ENCODE peak calls at places on chromosomes 5 and 9, in seven cellular contexts. C, W, G, M, J, S and K are unnamed samples.

GRCh38 chr9:132597073-132597775 is 14.8 kb downstream of the BARHL1 start:
- DNase-seq in M (no peak), J (no peak), C (no peak), G (peak), S (no peak), W (peak), K (no peak)

GRCh38 chr5:125410501-125411162 is 664.2 kb upstream of the ZNF608 start:
- DNase-seq in M (no peak), C (peak), S (no peak), J (peak), W (no peak), G (peak), K (no peak)

GRCh38 chr9:82332018-82332773 is 343.6 kb downstream of the SPATA31D1 start:
- DNase-seq in G (peak), W (no peak), M (no peak), S (no peak), C (peak), J (peak), K (no peak)

GRCh38 chr5:133400120-133400519 is 212.2 kb downstream of the FSTL4 start:
- DNase-seq in J (no peak), C (no peak), G (no peak), S (no peak), M (no peak), W (no peak), K (no peak)

GRCh38 chr9:97737429-97737828 is 40.3 kb upstream of the XPA start:
- DNase-seq in W (no peak), G (peak), J (no peak), S (no peak), M (no peak), C (peak), K (no peak)

GRCh38 chr9:125674981-125675973 is 31.7 kb downstream of the MAPKAP1 start:
- DNase-seq in W (no peak), M (no peak), S (no peak), J (peak), C (peak), G (peak), K (no peak)

GRCh38 chr5:16934123-16934522 is 2.0 kb downstream of the MYO10 start:
- DNase-seq in C (peak), M (peak), S (no peak), W (peak), G (peak), J (peak), K (peak)

GRCh38 chr5:14039063-14039462 is 94.6 kb upstream of the DNAH5 start:
- DNase-seq in S (no peak), W (no peak), M (no peak), J (no peak), G (peak), C (peak), K (no peak)

GRCh38 chr5:134958755-134959154 is 9.0 kb upstream of the CATSPER3 start:
- DNase-seq in G (no peak), C (no peak), W (no peak), M (no peak), J (no peak), S (no peak), K (no peak)

GRCh38 chr9:77156646-77157371 is 20.5 kb upstream of the VPS13A start:
- DNase-seq in M (no peak), S (no peak), G (no peak), J (no peak), C (no peak), W (no peak), K (no peak)

GRCh38 chr5:57932761-57933160 is 450.1 kb upstream of the ACTBL2 start:
- DNase-seq in C (no peak), S (no peak), M (no peak), J (no peak), W (no peak), G (no peak), K (no peak)

GRCh38 chr9:121819511-121820231 is 168.2 kb downstream of the DAB2IP start:
- DNase-seq in S (no peak), G (peak), J (peak), C (no peak), W (no peak), M (peak), K (no peak)

GRCh38 chr5:132386644-132387286 is 17.3 kb downstream of the SLC22A5 start:
- DNase-seq in C (peak), S (peak), J (peak), M (peak), G (peak), W (peak), K (peak)

GRCh38 chr5:41256400-41256799 is 43.1 kb upstream of the C6 start:
- DNase-seq in G (peak), S (no peak), J (no peak), C (peak), W (no peak), M (no peak), K (no peak)

GRCh38 chr5:72063219-72063819 is 44.0 kb upstream of the MAP1B start:
- DNase-seq in W (no peak), C (peak), S (peak), M (peak), J (no peak), G (peak), K (no peak)

GRCh38 chr9:19149230-19149629 is 21.9 kb upstream of the PLIN2 start:
- DNase-seq in M (no peak), G (peak), J (peak), W (no peak), S (no peak), C (no peak), K (no peak)

DNA sequence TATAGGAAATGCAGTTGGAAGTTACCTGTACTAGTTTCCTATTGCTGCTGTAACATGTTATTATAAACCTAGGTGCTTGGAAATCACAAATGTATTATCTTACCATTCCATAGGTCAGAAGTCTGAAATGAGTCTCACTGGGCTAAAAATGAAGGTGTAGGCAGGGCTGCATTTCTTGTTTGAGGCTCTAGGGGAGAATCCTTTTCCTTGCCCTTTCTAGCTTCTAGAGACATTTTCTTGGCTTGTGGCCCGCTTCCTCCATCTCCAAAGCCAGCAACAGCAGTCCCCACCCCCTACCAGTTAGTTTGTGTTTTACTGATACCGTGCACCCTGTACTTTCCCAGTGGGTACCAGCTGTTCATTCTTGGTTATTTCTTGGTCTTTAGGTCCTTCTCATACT is 153.3 kb downstream of the SLF1 start:
- DNase-seq in W (no peak), M (no peak), S (no peak), C (no peak), J (no peak), G (no peak), K (no peak)
- TF ChIP-seq CTCF in W (no peak), M (no peak), S (no peak), C (no peak), J (no peak), G (no peak), K (no peak)

GRCh38 chr5:141430332-141431113 is at the start of gene PCDHGA12:
- DNase-seq in C (no peak), W (peak), S (peak), G (peak), M (no peak), J (peak), K (no peak)
- TF ChIP-seq CTCF in C (no peak), W (no peak), S (peak), G (peak), M (no peak), J (peak), K (no peak)

DNA sequence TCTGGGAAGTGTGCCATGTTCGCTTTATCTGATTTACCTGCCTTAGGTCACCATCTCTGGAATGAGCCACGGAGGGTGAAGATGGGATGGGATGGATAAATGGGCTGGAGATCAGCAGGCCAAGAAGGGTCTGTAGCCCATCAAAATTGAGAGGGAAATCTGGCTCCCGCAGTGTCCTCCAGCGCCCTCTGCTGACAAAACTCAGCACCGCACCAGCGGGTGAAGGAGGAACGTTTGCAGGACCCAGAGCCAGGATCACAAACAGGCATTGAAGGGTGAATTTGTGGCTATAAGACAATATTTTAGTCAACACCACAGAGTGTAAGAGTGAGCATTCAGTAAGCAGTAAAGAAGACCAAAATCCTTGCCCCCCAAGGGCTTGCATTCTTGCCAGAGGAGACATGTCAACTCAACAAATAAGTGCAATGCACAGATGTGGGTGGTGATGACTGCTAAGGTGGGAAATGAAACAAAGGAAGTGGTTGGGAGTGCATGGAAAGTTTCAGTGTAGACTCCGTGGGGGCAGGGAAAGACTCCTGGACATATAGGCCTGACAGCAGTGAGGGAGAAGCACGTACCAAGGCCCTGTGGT is 124.4 kb downstream of the TENT4A start:
- DNase-seq in M (peak), G (peak), C (peak), J (no peak), S (no peak), W (peak), K (no peak)
- TF ChIP-seq CTCF in M (peak), G (peak), C (peak), J (peak), S (peak), W (peak), K (peak)

GRCh38 chr5:172622091-172623046 is 18.7 kb upstream of the NEURL1B start:
- DNase-seq in G (no peak), W (no peak), M (no peak), S (no peak), C (no peak), J (no peak), K (no peak)
- TF ChIP-seq CTCF in G (no peak), W (no peak), M (no peak), S (no peak), C (no peak), J (no peak), K (peak)

GRCh38 chr9:137070906-137071275 is 534 bp upstream of the SAPCD2 start:
- DNase-seq in J (no peak), S (no peak), C (no peak), M (peak), G (no peak), W (no peak), K (no peak)
- TF ChIP-seq CTCF in J (no peak), S (no peak), C (no peak), M (peak), G (no peak), W (no peak), K (peak)

DNA sequence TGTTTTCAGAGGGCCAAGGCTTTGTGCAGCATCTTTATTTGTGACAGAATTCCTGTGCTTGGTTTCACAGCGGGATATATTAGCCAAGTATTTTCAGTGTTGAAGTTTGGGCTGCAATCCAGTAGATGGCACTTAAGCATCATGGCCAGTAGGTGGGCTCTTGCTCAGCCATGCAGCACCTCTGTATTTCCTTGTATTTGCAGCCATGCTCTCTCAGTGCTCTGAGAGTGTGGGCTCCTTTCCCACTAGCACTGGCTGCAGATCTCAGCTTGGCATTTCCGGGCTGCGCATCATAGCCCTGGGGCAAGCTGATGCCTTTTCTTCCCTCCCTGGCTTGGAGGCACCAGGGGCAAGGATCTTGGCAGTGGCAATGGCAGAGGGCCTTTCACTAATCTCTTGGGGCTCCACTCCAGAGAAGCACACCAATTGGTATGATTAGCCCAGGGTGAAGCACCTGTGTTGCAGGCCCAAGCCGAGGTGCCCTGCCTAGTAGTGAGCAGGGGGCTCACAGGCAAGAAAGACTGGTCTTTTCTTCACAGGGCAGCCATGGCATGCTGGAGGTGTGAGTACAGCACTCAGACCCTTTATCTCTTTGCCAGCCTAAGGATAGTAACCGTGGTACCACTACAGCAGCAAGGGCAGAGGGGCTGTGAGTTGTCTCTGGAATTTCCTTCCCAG is 48.3 kb downstream of the SLCO6A1 start:
- DNase-seq in G (peak), S (peak), M (no peak), W (peak), J (no peak), C (peak), K (no peak)
- TF ChIP-seq CTCF in G (no peak), S (peak), M (no peak), W (no peak), J (no peak), C (peak), K (peak)

DNA sequence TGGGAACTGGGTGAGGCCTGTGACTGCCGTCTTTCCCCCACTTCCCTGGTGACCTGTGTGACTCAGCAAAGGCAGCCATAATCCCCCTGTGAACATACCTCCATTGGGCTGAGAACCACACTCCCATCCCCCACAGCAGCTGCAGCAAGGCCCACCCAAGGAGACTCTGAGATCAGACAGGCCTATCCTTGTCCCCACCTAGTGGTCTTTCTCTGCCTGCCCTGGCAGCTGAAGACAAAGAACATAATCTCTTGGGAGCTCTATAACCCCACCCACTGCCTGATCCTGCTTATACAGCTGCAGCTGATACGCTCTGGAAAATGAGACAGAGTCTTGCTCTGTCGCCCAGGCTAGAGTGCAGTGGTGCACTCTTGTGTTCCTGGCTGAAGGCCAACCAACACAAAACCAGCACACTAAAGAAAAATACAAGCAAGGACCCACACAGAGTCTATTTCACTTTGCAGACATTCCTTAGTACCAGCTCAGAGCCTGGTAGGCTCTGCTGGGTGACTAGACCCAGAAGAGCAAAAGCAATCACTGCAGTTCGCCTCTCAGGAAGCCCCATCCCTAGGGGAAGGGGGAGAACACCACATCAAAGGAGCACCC is 106.7 kb downstream of the MCTP1 start:
- DNase-seq in G (peak), C (peak), M (peak), W (no peak), J (peak), S (no peak), K (no peak)
- TF ChIP-seq CTCF in G (no peak), C (peak), M (peak), W (no peak), J (no peak), S (no peak), K (peak)

DNA sequence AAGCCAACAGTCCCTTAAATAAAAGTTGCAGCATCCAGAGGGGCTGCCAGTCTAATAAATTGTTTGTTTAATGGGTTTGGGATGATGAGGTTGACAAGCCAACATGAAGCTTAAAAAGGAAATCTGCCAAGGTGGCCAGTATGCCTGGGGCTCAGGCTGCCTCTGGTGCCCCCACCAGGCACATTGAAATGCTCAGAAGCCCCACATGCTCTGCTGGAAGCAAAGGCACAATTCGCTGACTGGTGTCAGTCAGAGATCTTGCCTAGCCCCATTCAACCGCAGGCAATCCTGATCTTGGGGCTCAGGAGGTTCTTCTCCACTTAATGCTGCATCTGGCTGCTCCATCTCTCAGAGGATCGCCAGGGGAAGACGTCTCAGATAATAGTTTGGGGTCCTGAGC is 44.2 kb upstream of the TCERG1 start:
- DNase-seq in C (no peak), G (no peak), M (no peak), S (no peak), J (no peak), W (no peak), K (no peak)
- TF ChIP-seq CTCF in C (peak), G (no peak), M (no peak), S (no peak), J (no peak), W (no peak), K (no peak)

GRCh38 chr5:126998895-126999570 is 31.3 kb downstream of the MARCHF3 start:
- DNase-seq in M (no peak), G (no peak), S (no peak), J (no peak), W (no peak), C (no peak), K (no peak)

GRCh38 chr5:126995689-126996088 is 34.7 kb downstream of the MARCHF3 start:
- DNase-seq in G (no peak), W (no peak), C (no peak), J (no peak), S (no peak), M (no peak), K (no peak)

GRCh38 chr5:127001621-127002296 is 28.6 kb downstream of the MARCHF3 start:
- DNase-seq in W (no peak), C (peak), S (no peak), M (no peak), J (peak), G (peak), K (no peak)

GRCh38 chr5:126995039-126995438 is 35.3 kb downstream of the MARCHF3 start:
- DNase-seq in W (no peak), J (no peak), M (no peak), G (no peak), S (no peak), C (no peak), K (no peak)

GRCh38 chr5:126998201-126998631 is 32.1 kb downstream of the MARCHF3 start:
- DNase-seq in C (no peak), W (no peak), G (peak), S (peak), M (no peak), J (peak), K (no peak)
- TF ChIP-seq CTCF in C (no peak), W (no peak), G (no peak), S (peak), M (no peak), J (no peak), K (no peak)

GRCh38 chr5:172533399-172534228 is 79.3 kb upstream of the SH3PXD2B start:
- DNase-seq in W (no peak), S (peak), M (no peak), G (no peak), C (no peak), J (no peak), K (peak)
- TF ChIP-seq CTCF in W (no peak), S (no peak), M (no peak), G (no peak), C (no peak), J (no peak), K (no peak)